ENCODE peak calls at places on chromosome 11, in nine cellular contexts. One of them, this sample, is unnamed.

GRCh38 chr11:71489311-71490043 is 36.5 kb downstream of the NADSYN1 start:
- DNase-seq in cardiac muscle cell: peak
- DNase-seq in BJ: no peak
- DNase-seq in astrocyte of the spinal cord: peak
- DNase-seq in OCI-LY7: no peak
- DNase-seq in psoas muscle: no peak
- DNase-seq in fibroblast of the aortic adventitia: peak
- DNase-seq in dorsolateral prefrontal cortex: no peak
- DNase-seq in spleen: no peak
- DNase-seq in this sample: peak

GRCh38 chr11:12602421-12602820 is 71.8 kb upstream of the TEAD1 start:
- DNase-seq in OCI-LY7: no peak
- DNase-seq in psoas muscle: no peak
- DNase-seq in spleen: no peak
- DNase-seq in dorsolateral prefrontal cortex: no peak
- DNase-seq in cardiac muscle cell: no peak
- DNase-seq in BJ: no peak
- DNase-seq in astrocyte of the spinal cord: peak
- DNase-seq in fibroblast of the aortic adventitia: peak
- DNase-seq in this sample: no peak

GRCh38 chr11:12435264-12435663 is 57.9 kb downstream of the PARVA start:
- DNase-seq in psoas muscle: no peak
- DNase-seq in dorsolateral prefrontal cortex: no peak
- DNase-seq in cardiac muscle cell: no peak
- DNase-seq in astrocyte of the spinal cord: no peak
- DNase-seq in fibroblast of the aortic adventitia: no peak
- DNase-seq in OCI-LY7: no peak
- DNase-seq in BJ: no peak
- DNase-seq in spleen: no peak
- DNase-seq in this sample: peak

GRCh38 chr11:15654397-15654915 is 539.7 kb downstream of the INSC start:
- DNase-seq in spleen: no peak
- DNase-seq in fibroblast of the aortic adventitia: no peak
- DNase-seq in BJ: no peak
- DNase-seq in cardiac muscle cell: no peak
- DNase-seq in OCI-LY7: no peak
- DNase-seq in psoas muscle: no peak
- DNase-seq in dorsolateral prefrontal cortex: no peak
- DNase-seq in astrocyte of the spinal cord: no peak
- DNase-seq in this sample: no peak

GRCh38 chr11:86798988-86799387 is 1.4 kb upstream of the PRSS23 start:
- DNase-seq in OCI-LY7: no peak
- DNase-seq in fibroblast of the aortic adventitia: peak
- DNase-seq in astrocyte of the spinal cord: peak
- DNase-seq in cardiac muscle cell: peak
- DNase-seq in BJ: no peak
- DNase-seq in spleen: no peak
- DNase-seq in psoas muscle: no peak
- DNase-seq in dorsolateral prefrontal cortex: no peak
- DNase-seq in this sample: peak

GRCh38 chr11:802693-803466 is 2.2 kb downstream of the PIDD1 start:
- DNase-seq in fibroblast of the aortic adventitia: no peak
- DNase-seq in OCI-LY7: no peak
- DNase-seq in cardiac muscle cell: no peak
- DNase-seq in astrocyte of the spinal cord: no peak
- DNase-seq in spleen: no peak
- DNase-seq in psoas muscle: no peak
- DNase-seq in BJ: no peak
- DNase-seq in dorsolateral prefrontal cortex: no peak
- DNase-seq in this sample: no peak

GRCh38 chr11:13577881-13578280 is 82.1 kb upstream of the PTH start:
- DNase-seq in spleen: no peak
- DNase-seq in BJ: no peak
- DNase-seq in dorsolateral prefrontal cortex: no peak
- DNase-seq in cardiac muscle cell: no peak
- DNase-seq in OCI-LY7: no peak
- DNase-seq in astrocyte of the spinal cord: no peak
- DNase-seq in psoas muscle: no peak
- DNase-seq in fibroblast of the aortic adventitia: no peak
- DNase-seq in this sample: no peak

GRCh38 chr11:103928040-103928555 is 108.3 kb upstream of the DDI1 start:
- DNase-seq in astrocyte of the spinal cord: no peak
- DNase-seq in dorsolateral prefrontal cortex: no peak
- DNase-seq in fibroblast of the aortic adventitia: no peak
- DNase-seq in BJ: no peak
- DNase-seq in psoas muscle: no peak
- DNase-seq in spleen: no peak
- DNase-seq in OCI-LY7: no peak
- DNase-seq in cardiac muscle cell: no peak
- DNase-seq in this sample: no peak

GRCh38 chr11:69252494-69252845 is 41.5 kb upstream of the MYEOV start:
- DNase-seq in BJ: no peak
- DNase-seq in dorsolateral prefrontal cortex: no peak
- DNase-seq in astrocyte of the spinal cord: no peak
- DNase-seq in fibroblast of the aortic adventitia: no peak
- DNase-seq in OCI-LY7: no peak
- DNase-seq in cardiac muscle cell: no peak
- DNase-seq in psoas muscle: no peak
- DNase-seq in spleen: no peak
- DNase-seq in this sample: no peak

GRCh38 chr11:73972187-73972586 is 10.5 kb downstream of the UCP2 start:
- DNase-seq in dorsolateral prefrontal cortex: no peak
- DNase-seq in spleen: peak
- DNase-seq in psoas muscle: no peak
- DNase-seq in cardiac muscle cell: no peak
- DNase-seq in astrocyte of the spinal cord: no peak
- DNase-seq in fibroblast of the aortic adventitia: no peak
- DNase-seq in BJ: no peak
- DNase-seq in OCI-LY7: peak
- DNase-seq in this sample: no peak

GRCh38 chr11:26330255-26330654 is 1.7 kb upstream of the ANO3 start:
- DNase-seq in cardiac muscle cell: no peak
- DNase-seq in psoas muscle: no peak
- DNase-seq in fibroblast of the aortic adventitia: no peak
- DNase-seq in BJ: no peak
- DNase-seq in dorsolateral prefrontal cortex: no peak
- DNase-seq in spleen: no peak
- DNase-seq in astrocyte of the spinal cord: no peak
- DNase-seq in OCI-LY7: no peak
- DNase-seq in this sample: no peak

GRCh38 chr11:60334005-60334620 is 7.1 kb downstream of the MS4A6E start:
- DNase-seq in fibroblast of the aortic adventitia: peak
- DNase-seq in dorsolateral prefrontal cortex: peak
- DNase-seq in spleen: no peak
- DNase-seq in BJ: no peak
- DNase-seq in astrocyte of the spinal cord: peak
- DNase-seq in OCI-LY7: peak
- DNase-seq in cardiac muscle cell: peak
- DNase-seq in psoas muscle: no peak
- DNase-seq in this sample: peak

GRCh38 chr11:79610678-79611077 is 169.8 kb upstream of the TENM4 start:
- DNase-seq in cardiac muscle cell: no peak
- DNase-seq in spleen: no peak
- DNase-seq in BJ: no peak
- DNase-seq in fibroblast of the aortic adventitia: no peak
- DNase-seq in OCI-LY7: no peak
- DNase-seq in psoas muscle: no peak
- DNase-seq in dorsolateral prefrontal cortex: no peak
- DNase-seq in astrocyte of the spinal cord: no peak
- DNase-seq in this sample: no peak

GRCh38 chr11:35236667-35237003 is 97.7 kb downstream of the CD44 start:
- DNase-seq in spleen: no peak
- DNase-seq in OCI-LY7: no peak
- DNase-seq in cardiac muscle cell: peak
- DNase-seq in psoas muscle: no peak
- DNase-seq in dorsolateral prefrontal cortex: no peak
- DNase-seq in fibroblast of the aortic adventitia: no peak
- DNase-seq in BJ: no peak
- DNase-seq in astrocyte of the spinal cord: peak
- DNase-seq in this sample: no peak

GRCh38 chr11:64290894-64291745 is at the start of gene KCNK4:
- DNase-seq in psoas muscle: no peak
- DNase-seq in cardiac muscle cell: no peak
- DNase-seq in OCI-LY7: no peak
- DNase-seq in spleen: no peak
- DNase-seq in fibroblast of the aortic adventitia: no peak
- DNase-seq in BJ: no peak
- DNase-seq in dorsolateral prefrontal cortex: no peak
- DNase-seq in astrocyte of the spinal cord: no peak
- DNase-seq in this sample: no peak
- H3K4me3 ChIP-seq in psoas muscle: peak
- H3K4me3 ChIP-seq in cardiac muscle cell: peak
- H3K4me3 ChIP-seq in OCI-LY7: no peak
- H3K4me3 ChIP-seq in spleen: peak
- H3K4me3 ChIP-seq in fibroblast of the aortic adventitia: peak
- H3K4me3 ChIP-seq in BJ: peak
- H3K4me3 ChIP-seq in dorsolateral prefrontal cortex: peak
- H3K4me3 ChIP-seq in astrocyte of the spinal cord: no peak
- H3K4me3 ChIP-seq in this sample: peak

GRCh38 chr11:126968915-126969314 is 31.7 kb downstream of the KIRREL3 start:
- DNase-seq in OCI-LY7: no peak
- DNase-seq in astrocyte of the spinal cord: no peak
- DNase-seq in BJ: no peak
- DNase-seq in dorsolateral prefrontal cortex: no peak
- DNase-seq in psoas muscle: no peak
- DNase-seq in spleen: no peak
- DNase-seq in cardiac muscle cell: no peak
- DNase-seq in fibroblast of the aortic adventitia: no peak
- DNase-seq in this sample: no peak
- TF ChIP-seq CTCF in OCI-LY7: no peak
- TF ChIP-seq CTCF in astrocyte of the spinal cord: no peak
- TF ChIP-seq CTCF in BJ: no peak
- TF ChIP-seq CTCF in dorsolateral prefrontal cortex: no peak
- TF ChIP-seq CTCF in psoas muscle: no peak
- TF ChIP-seq CTCF in spleen: no peak
- TF ChIP-seq CTCF in cardiac muscle cell: no peak
- TF ChIP-seq CTCF in fibroblast of the aortic adventitia: no peak
- TF ChIP-seq CTCF in this sample: no peak

GRCh38 chr11:44381261-44381660 is 71.3 kb upstream of the ALX4 start:
- DNase-seq in fibroblast of the aortic adventitia: no peak
- DNase-seq in OCI-LY7: no peak
- DNase-seq in cardiac muscle cell: no peak
- DNase-seq in BJ: no peak
- DNase-seq in spleen: no peak
- DNase-seq in astrocyte of the spinal cord: no peak
- DNase-seq in psoas muscle: no peak
- DNase-seq in dorsolateral prefrontal cortex: no peak
- DNase-seq in this sample: no peak

GRCh38 chr11:44380820-44381219 is 70.9 kb upstream of the ALX4 start:
- DNase-seq in psoas muscle: no peak
- DNase-seq in spleen: no peak
- DNase-seq in BJ: no peak
- DNase-seq in cardiac muscle cell: no peak
- DNase-seq in fibroblast of the aortic adventitia: no peak
- DNase-seq in OCI-LY7: no peak
- DNase-seq in dorsolateral prefrontal cortex: no peak
- DNase-seq in astrocyte of the spinal cord: no peak
- DNase-seq in this sample: no peak

GRCh38 chr11:44383246-44383645 is 73.3 kb upstream of the ALX4 start:
- DNase-seq in BJ: no peak
- DNase-seq in fibroblast of the aortic adventitia: no peak
- DNase-seq in OCI-LY7: no peak
- DNase-seq in cardiac muscle cell: no peak
- DNase-seq in psoas muscle: no peak
- DNase-seq in dorsolateral prefrontal cortex: no peak
- DNase-seq in astrocyte of the spinal cord: no peak
- DNase-seq in spleen: no peak
- DNase-seq in this sample: no peak

GRCh38 chr11:44382648-44383240 is 72.8 kb upstream of the ALX4 start:
- DNase-seq in cardiac muscle cell: no peak
- DNase-seq in OCI-LY7: no peak
- DNase-seq in BJ: no peak
- DNase-seq in fibroblast of the aortic adventitia: no peak
- DNase-seq in dorsolateral prefrontal cortex: no peak
- DNase-seq in spleen: no peak
- DNase-seq in psoas muscle: no peak
- DNase-seq in astrocyte of the spinal cord: no peak
- DNase-seq in this sample: no peak

DNA sequence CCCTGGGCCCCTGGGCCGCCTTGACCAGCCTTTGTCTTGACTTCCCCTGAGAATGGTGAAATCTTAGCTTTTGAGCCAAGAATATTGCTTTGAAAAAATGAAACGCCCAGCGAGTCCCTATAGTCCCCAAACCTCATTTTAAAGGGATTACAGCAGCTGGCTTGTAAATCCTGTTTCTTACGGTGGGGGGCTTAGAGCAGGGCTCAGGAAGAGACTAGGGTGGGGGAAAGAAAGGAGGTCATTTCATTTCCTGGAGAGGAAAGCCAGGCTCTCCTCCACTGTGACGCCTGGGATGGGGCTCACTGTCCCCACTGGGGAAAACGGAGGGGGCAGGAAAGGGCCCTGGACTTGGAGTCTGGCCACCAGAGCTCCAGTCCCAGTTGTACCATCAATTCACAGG is 72.2 kb upstream of the ALX4 start:
- DNase-seq in psoas muscle: no peak
- DNase-seq in cardiac muscle cell: no peak
- DNase-seq in fibroblast of the aortic adventitia: no peak
- DNase-seq in BJ: no peak
- DNase-seq in OCI-LY7: no peak
- DNase-seq in astrocyte of the spinal cord: no peak
- DNase-seq in dorsolateral prefrontal cortex: no peak
- DNase-seq in spleen: no peak
- DNase-seq in this sample: no peak
- H3K4me3 ChIP-seq in psoas muscle: no peak
- H3K4me3 ChIP-seq in cardiac muscle cell: no peak
- H3K4me3 ChIP-seq in fibroblast of the aortic adventitia: no peak
- H3K4me3 ChIP-seq in BJ: no peak
- H3K4me3 ChIP-seq in OCI-LY7: no peak
- H3K4me3 ChIP-seq in astrocyte of the spinal cord: no peak
- H3K4me3 ChIP-seq in dorsolateral prefrontal cortex: no peak
- H3K4me3 ChIP-seq in spleen: no peak
- H3K4me3 ChIP-seq in this sample: no peak

DNA sequence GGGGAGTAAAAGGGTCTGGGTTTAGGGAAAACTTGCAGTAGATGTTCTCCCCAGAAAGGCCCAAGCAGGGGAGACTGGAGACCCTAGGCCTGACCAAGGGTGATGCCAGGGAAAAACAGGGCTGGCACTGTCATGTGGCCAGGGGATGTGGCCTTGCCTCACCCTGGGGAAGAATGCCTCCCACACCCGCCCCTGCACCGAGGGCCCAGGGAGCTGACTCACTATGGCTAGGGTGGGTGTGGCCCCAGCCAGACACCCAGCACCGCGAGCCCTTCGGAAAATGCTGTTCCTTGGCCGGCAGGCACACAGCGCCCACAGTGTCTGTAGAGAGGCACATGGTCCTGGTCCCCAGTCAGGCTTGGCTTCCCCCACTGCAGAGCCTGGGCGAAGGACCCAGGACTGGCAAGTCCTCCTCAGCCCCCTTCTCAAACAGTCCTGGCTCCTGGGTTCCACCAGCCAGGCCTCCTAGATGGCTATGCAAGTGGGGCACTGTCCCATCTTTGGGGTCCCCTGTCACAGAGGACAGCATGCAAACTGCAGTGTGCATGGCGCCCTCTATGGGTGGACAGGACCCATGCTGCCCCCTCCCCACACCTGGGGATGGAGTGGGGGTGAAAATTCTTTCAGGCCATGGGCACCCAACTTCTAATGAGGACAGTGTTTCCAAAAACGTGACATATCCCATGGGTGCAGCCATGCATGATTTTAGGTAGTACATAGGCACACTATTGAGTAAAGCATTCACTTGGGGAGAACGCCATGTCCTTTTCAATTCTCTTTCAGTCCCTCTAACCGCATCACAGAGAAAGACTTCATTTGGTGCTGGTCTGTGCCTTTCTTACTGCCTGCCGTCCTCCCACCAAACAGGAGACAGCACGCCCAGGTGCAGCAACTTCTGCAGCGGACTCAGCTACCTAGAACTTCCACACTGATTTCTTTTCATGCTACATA is 15.2 kb downstream of the TMPRSS5 start:
- DNase-seq in spleen: no peak
- DNase-seq in astrocyte of the spinal cord: peak
- DNase-seq in fibroblast of the aortic adventitia: peak
- DNase-seq in BJ: peak
- DNase-seq in cardiac muscle cell: peak
- DNase-seq in OCI-LY7: peak
- DNase-seq in psoas muscle: peak
- DNase-seq in dorsolateral prefrontal cortex: no peak
- DNase-seq in this sample: peak
- TF ChIP-seq CTCF in spleen: no peak
- TF ChIP-seq CTCF in astrocyte of the spinal cord: peak
- TF ChIP-seq CTCF in fibroblast of the aortic adventitia: no peak
- TF ChIP-seq CTCF in BJ: peak
- TF ChIP-seq CTCF in cardiac muscle cell: peak
- TF ChIP-seq CTCF in OCI-LY7: peak
- TF ChIP-seq CTCF in psoas muscle: no peak
- TF ChIP-seq CTCF in dorsolateral prefrontal cortex: peak
- TF ChIP-seq CTCF in this sample: peak